ENCODE peak calls at places on chromosomes 4 and X, in ten cellular contexts. One of them, this sample, is unnamed.

GRCh38 chrX:38656350-38656915 is 95.1 kb downstream of the TSPAN7 start:
- DNase-seq in GM23248: no peak
- DNase-seq in skeletal muscle cell: no peak
- DNase-seq in DMS 273 treated with DMSO at 0.1 percent for 48 hours: no peak
- DNase-seq in T-helper 9 cell: no peak
- DNase-seq in HCEC 1CT: no peak
- DNase-seq in brain microvascular endothelial cell: no peak
- DNase-seq in RPMI7951: no peak
- DNase-seq in hepatic stellate cell: no peak
- DNase-seq in CD4-positive, alpha-beta T cell: no peak
- DNase-seq in this sample: no peak

GRCh38 chrX:17788439-17788838 is 51.1 kb downstream of the SCML1 start:
- DNase-seq in HCEC 1CT: no peak
- DNase-seq in GM23248: peak; percentile 40
- DNase-seq in RPMI7951: peak; percentile 13
- DNase-seq in T-helper 9 cell: peak; percentile 18
- DNase-seq in DMS 273 treated with DMSO at 0.1 percent for 48 hours: peak; percentile 20
- DNase-seq in CD4-positive, alpha-beta T cell: peak; percentile 25
- DNase-seq in skeletal muscle cell: peak; percentile 1
- DNase-seq in brain microvascular endothelial cell: peak; percentile 1
- DNase-seq in hepatic stellate cell: peak; percentile 59
- DNase-seq in this sample: peak; percentile 0

GRCh38 chrX:149610511-149610910 is 15.4 kb upstream of the HSFX2 start:
- DNase-seq in CD4-positive, alpha-beta T cell: no peak
- DNase-seq in skeletal muscle cell: no peak
- DNase-seq in GM23248: no peak
- DNase-seq in DMS 273 treated with DMSO at 0.1 percent for 48 hours: no peak
- DNase-seq in brain microvascular endothelial cell: no peak
- DNase-seq in hepatic stellate cell: no peak
- DNase-seq in RPMI7951: no peak
- DNase-seq in T-helper 9 cell: no peak
- DNase-seq in HCEC 1CT: no peak
- DNase-seq in this sample: no peak

GRCh38 chr4:151573945-151574344 is 165.0 kb downstream of the FHIP1A start:
- DNase-seq in hepatic stellate cell: no peak
- DNase-seq in T-helper 9 cell: no peak
- DNase-seq in skeletal muscle cell: no peak
- DNase-seq in brain microvascular endothelial cell: peak; percentile 2
- DNase-seq in RPMI7951: no peak
- DNase-seq in HCEC 1CT: peak; percentile 28
- DNase-seq in DMS 273 treated with DMSO at 0.1 percent for 48 hours: no peak
- DNase-seq in CD4-positive, alpha-beta T cell: no peak
- DNase-seq in GM23248: peak; percentile 28
- DNase-seq in this sample: no peak

GRCh38 chr4:71070015-71070414 is 76.6 kb downstream of the DCK start:
- DNase-seq in GM23248: no peak
- DNase-seq in brain microvascular endothelial cell: no peak
- DNase-seq in T-helper 9 cell: no peak
- DNase-seq in HCEC 1CT: no peak
- DNase-seq in skeletal muscle cell: no peak
- DNase-seq in hepatic stellate cell: no peak
- DNase-seq in DMS 273 treated with DMSO at 0.1 percent for 48 hours: no peak
- DNase-seq in CD4-positive, alpha-beta T cell: no peak
- DNase-seq in RPMI7951: no peak
- DNase-seq in this sample: no peak

GRCh38 chr4:169103966-169104412 is 93.9 kb upstream of the CBR4 start:
- DNase-seq in DMS 273 treated with DMSO at 0.1 percent for 48 hours: peak; percentile 35
- DNase-seq in HCEC 1CT: no peak
- DNase-seq in CD4-positive, alpha-beta T cell: no peak
- DNase-seq in GM23248: no peak
- DNase-seq in T-helper 9 cell: no peak
- DNase-seq in brain microvascular endothelial cell: no peak
- DNase-seq in RPMI7951: peak; percentile 84
- DNase-seq in skeletal muscle cell: no peak
- DNase-seq in hepatic stellate cell: no peak
- DNase-seq in this sample: no peak

GRCh38 chrX:132023117-132023895 is at the start of gene STK26:
- DNase-seq in RPMI7951: peak; percentile 61
- DNase-seq in HCEC 1CT: peak; percentile 76
- DNase-seq in skeletal muscle cell: peak; percentile 13
- DNase-seq in GM23248: peak; percentile 65
- DNase-seq in DMS 273 treated with DMSO at 0.1 percent for 48 hours: peak; percentile 68
- DNase-seq in brain microvascular endothelial cell: peak; percentile 53
- DNase-seq in hepatic stellate cell: peak; percentile 43
- DNase-seq in CD4-positive, alpha-beta T cell: peak; percentile 67
- DNase-seq in T-helper 9 cell: peak; percentile 63
- DNase-seq in this sample: no peak

GRCh38 chr4:87005690-87006461 is 71.1 kb downstream of the AFF1 start:
- DNase-seq in brain microvascular endothelial cell: no peak
- DNase-seq in GM23248: peak; percentile 54
- DNase-seq in RPMI7951: no peak
- DNase-seq in DMS 273 treated with DMSO at 0.1 percent for 48 hours: peak; percentile 47
- DNase-seq in T-helper 9 cell: no peak
- DNase-seq in HCEC 1CT: no peak
- DNase-seq in CD4-positive, alpha-beta T cell: no peak
- DNase-seq in hepatic stellate cell: peak; percentile 30
- DNase-seq in skeletal muscle cell: no peak
- DNase-seq in this sample: peak; percentile 11

GRCh38 chr4:149426461-149426860 is 389.2 kb downstream of the IQCM start:
- DNase-seq in HCEC 1CT: peak; percentile 24
- DNase-seq in T-helper 9 cell: no peak
- DNase-seq in brain microvascular endothelial cell: peak; percentile 43
- DNase-seq in DMS 273 treated with DMSO at 0.1 percent for 48 hours: no peak
- DNase-seq in RPMI7951: peak; percentile 3
- DNase-seq in CD4-positive, alpha-beta T cell: no peak
- DNase-seq in GM23248: peak; percentile 74
- DNase-seq in hepatic stellate cell: no peak
- DNase-seq in skeletal muscle cell: peak; percentile 27
- DNase-seq in this sample: peak; percentile 11

GRCh38 chr4:74845834-74846233 is 51.5 kb upstream of the BTC start:
- DNase-seq in T-helper 9 cell: no peak
- DNase-seq in CD4-positive, alpha-beta T cell: no peak
- DNase-seq in DMS 273 treated with DMSO at 0.1 percent for 48 hours: no peak
- DNase-seq in RPMI7951: no peak
- DNase-seq in skeletal muscle cell: no peak
- DNase-seq in HCEC 1CT: no peak
- DNase-seq in hepatic stellate cell: no peak
- DNase-seq in brain microvascular endothelial cell: no peak
- DNase-seq in GM23248: no peak
- DNase-seq in this sample: no peak

GRCh38 chr4:55947912-55948725 is 626 bp upstream of the CEP135 start:
- DNase-seq in CD4-positive, alpha-beta T cell: no peak
- DNase-seq in brain microvascular endothelial cell: peak; percentile 93
- DNase-seq in GM23248: peak; percentile 90
- DNase-seq in DMS 273 treated with DMSO at 0.1 percent for 48 hours: no peak
- DNase-seq in skeletal muscle cell: peak; percentile 80
- DNase-seq in hepatic stellate cell: peak; percentile 66
- DNase-seq in HCEC 1CT: peak; percentile 89
- DNase-seq in T-helper 9 cell: peak; percentile 33
- DNase-seq in RPMI7951: peak; percentile 86
- DNase-seq in this sample: peak; percentile 92

GRCh38 chrX:68462653-68463052 is 29.4 kb upstream of the OPHN1 start:
- DNase-seq in HCEC 1CT: peak; percentile 37
- DNase-seq in T-helper 9 cell: no peak
- DNase-seq in hepatic stellate cell: no peak
- DNase-seq in RPMI7951: peak; percentile 74
- DNase-seq in GM23248: peak; percentile 52
- DNase-seq in DMS 273 treated with DMSO at 0.1 percent for 48 hours: peak; percentile 16
- DNase-seq in CD4-positive, alpha-beta T cell: no peak
- DNase-seq in skeletal muscle cell: peak; percentile 4
- DNase-seq in brain microvascular endothelial cell: peak; percentile 45
- DNase-seq in this sample: no peak

This sample was measured in non-pigmented ciliary epithelial cell.